ENCODE peak calls at places on chromosome 20, in four cellular contexts. One of them, this sample, is unnamed.

GRCh38 chr20:35271904-35272303 is 6.0 kb downstream of the MMP24OS start:
- DNase-seq in SK-N-SH: no peak
- DNase-seq in HCT116: no peak
- DNase-seq in H1: no peak
- DNase-seq in this sample: no peak

GRCh38 chr20:14434379-14435136 is 97.1 kb upstream of the FLRT3 start:
- DNase-seq in HCT116: no peak
- DNase-seq in SK-N-SH: no peak
- DNase-seq in H1: no peak
- DNase-seq in this sample: no peak

GRCh38 chr20:61969806-61970205 is 95.9 kb downstream of the TAF4 start:
- DNase-seq in H1: no peak
- DNase-seq in SK-N-SH: no peak
- DNase-seq in HCT116: no peak
- DNase-seq in this sample: no peak

GRCh38 chr20:4961746-4962145 is 39.6 kb downstream of the SLC23A2 start:
- DNase-seq in SK-N-SH: no peak
- DNase-seq in HCT116: no peak
- DNase-seq in H1: no peak
- DNase-seq in this sample: no peak

GRCh38 chr20:60228255-60228654 is 270.0 kb downstream of the CDH26 start:
- DNase-seq in SK-N-SH: no peak
- DNase-seq in HCT116: no peak
- DNase-seq in H1: no peak
- DNase-seq in this sample: no peak

GRCh38 chr20:62811720-62812119 is 5.1 kb upstream of the COL9A3 start:
- DNase-seq in HCT116: no peak
- DNase-seq in SK-N-SH: no peak
- DNase-seq in H1: no peak
- DNase-seq in this sample: no peak

GRCh38 chr20:137668-138131 is 4.7 kb upstream of the DEFB126 start:
- DNase-seq in H1: no peak
- DNase-seq in HCT116: peak
- DNase-seq in SK-N-SH: peak
- DNase-seq in this sample: no peak

GRCh38 chr20:44576297-44576696 is 6.1 kb upstream of the PKIG start:
- DNase-seq in HCT116: no peak
- DNase-seq in H1: no peak
- DNase-seq in SK-N-SH: no peak
- DNase-seq in this sample: no peak

GRCh38 chr20:50646483-50646996 is 44.8 kb downstream of the RIPOR3 start:
- DNase-seq in HCT116: no peak
- DNase-seq in SK-N-SH: no peak
- DNase-seq in H1: no peak
- DNase-seq in this sample: no peak

GRCh38 chr20:14526891-14527290 is 189.5 kb upstream of the FLRT3 start:
- DNase-seq in SK-N-SH: no peak
- DNase-seq in HCT116: no peak
- DNase-seq in H1: no peak
- DNase-seq in this sample: no peak

GRCh38 chr20:48600470-48600945 is 227.3 kb downstream of the PREX1 start:
- DNase-seq in H1: no peak
- DNase-seq in HCT116: no peak
- DNase-seq in SK-N-SH: no peak
- DNase-seq in this sample: no peak

GRCh38 chr20:10521068-10521834 is 86.1 kb downstream of the SLX4IP start:
- DNase-seq in SK-N-SH: no peak
- DNase-seq in H1: no peak
- DNase-seq in HCT116: no peak
- DNase-seq in this sample: no peak

GRCh38 chr20:1294497-1294896 is 28.4 kb downstream of the SNPH start:
- DNase-seq in H1: no peak
- DNase-seq in SK-N-SH: no peak
- DNase-seq in HCT116: no peak
- DNase-seq in this sample: no peak

GRCh38 chr20:13852321-13852720 is 67.5 kb downstream of the NDUFAF5 start:
- DNase-seq in H1: no peak
- DNase-seq in SK-N-SH: no peak
- DNase-seq in HCT116: no peak
- DNase-seq in this sample: no peak

GRCh38 chr20:52010541-52010940 is 181.0 kb downstream of the ZFP64 start:
- DNase-seq in HCT116: no peak
- DNase-seq in H1: no peak
- DNase-seq in SK-N-SH: no peak
- DNase-seq in this sample: no peak

GRCh38 chr20:11676618-11677289 is 240.9 kb upstream of the BTBD3 start:
- DNase-seq in HCT116: peak
- DNase-seq in H1: no peak
- DNase-seq in SK-N-SH: peak
- DNase-seq in this sample: no peak

GRCh38 chr20:36040571-36040970 is 72.2 kb downstream of the CNBD2 start:
- DNase-seq in HCT116: no peak
- DNase-seq in H1: no peak
- DNase-seq in SK-N-SH: no peak
- DNase-seq in this sample: no peak

GRCh38 chr20:40966103-40966502 is 62.5 kb upstream of the TOP1 start:
- DNase-seq in SK-N-SH: no peak
- DNase-seq in H1: no peak
- DNase-seq in HCT116: no peak
- DNase-seq in this sample: no peak

GRCh38 chr20:60962367-60963045 is 289.6 kb upstream of the CDH4 start:
- DNase-seq in HCT116: no peak
- DNase-seq in SK-N-SH: no peak
- DNase-seq in H1: no peak
- DNase-seq in this sample: no peak

GRCh38 chr20:31570735-31571617 is 34.1 kb upstream of the ID1 start:
- DNase-seq in HCT116: no peak
- DNase-seq in H1: no peak
- DNase-seq in SK-N-SH: peak
- DNase-seq in this sample: no peak

GRCh38 chr20:51966296-51966971 is 164.1 kb upstream of the SALL4 start:
- DNase-seq in H1: peak
- DNase-seq in SK-N-SH: peak
- DNase-seq in HCT116: peak
- DNase-seq in this sample: no peak

GRCh38 chr20:15923030-15923776 is 650.0 kb downstream of the KIF16B start:
- DNase-seq in HCT116: no peak
- DNase-seq in SK-N-SH: no peak
- DNase-seq in H1: no peak
- DNase-seq in this sample: peak

GRCh38 chr20:889110-889509 is 27.0 kb downstream of the ANGPT4 start:
- DNase-seq in HCT116: no peak
- DNase-seq in H1: no peak
- DNase-seq in SK-N-SH: no peak
- DNase-seq in this sample: no peak

GRCh38 chr20:12152996-12153395 is 235.3 kb downstream of the BTBD3 start:
- DNase-seq in H1: no peak
- DNase-seq in SK-N-SH: no peak
- DNase-seq in HCT116: no peak
- DNase-seq in this sample: no peak

GRCh38 chr20:57325632-57326356 is 3.8 kb upstream of the SPO11 start:
- DNase-seq in HCT116: no peak
- DNase-seq in SK-N-SH: no peak
- DNase-seq in H1: no peak
- DNase-seq in this sample: no peak

GRCh38 chr20:36238760-36239159 is 2.5 kb downstream of the AAR2 start:
- DNase-seq in H1: no peak
- DNase-seq in SK-N-SH: no peak
- DNase-seq in HCT116: no peak
- DNase-seq in this sample: no peak

GRCh38 chr20:38748863-38749153 is 548 bp downstream of the ACTR5 start:
- DNase-seq in SK-N-SH: no peak
- DNase-seq in H1: no peak
- DNase-seq in HCT116: peak
- DNase-seq in this sample: no peak

GRCh38 chr20:57213291-57213690 is 53.1 kb downstream of the BMP7 start:
- DNase-seq in H1: no peak
- DNase-seq in HCT116: no peak
- DNase-seq in SK-N-SH: no peak
- DNase-seq in this sample: no peak

GRCh38 chr20:12358006-12358654 is 440.4 kb downstream of the BTBD3 start:
- DNase-seq in H1: no peak
- DNase-seq in HCT116: no peak
- DNase-seq in SK-N-SH: no peak
- DNase-seq in this sample: no peak

GRCh38 chr20:62511915-62512610 is 36.3 kb upstream of the GATA5 start:
- DNase-seq in SK-N-SH: no peak
- DNase-seq in H1: no peak
- DNase-seq in HCT116: no peak
- DNase-seq in this sample: no peak

GRCh38 chr20:62651285-62652021 is 9.2 kb downstream of the SLCO4A1 start:
- DNase-seq in SK-N-SH: peak
- DNase-seq in HCT116: no peak
- DNase-seq in H1: no peak
- DNase-seq in this sample: peak

GRCh38 chr20:24670981-24671380 is 201.6 kb downstream of the SYNDIG1 start:
- DNase-seq in H1: no peak
- DNase-seq in SK-N-SH: no peak
- DNase-seq in HCT116: no peak
- DNase-seq in this sample: no peak

GRCh38 chr20:24673678-24674570 is 204.5 kb downstream of the SYNDIG1 start:
- DNase-seq in HCT116: no peak
- DNase-seq in SK-N-SH: no peak
- DNase-seq in H1: no peak
- DNase-seq in this sample: no peak

GRCh38 chr20:24674921-24675605 is 205.6 kb downstream of the SYNDIG1 start:
- DNase-seq in HCT116: no peak
- DNase-seq in SK-N-SH: no peak
- DNase-seq in H1: no peak
- DNase-seq in this sample: no peak

GRCh38 chr20:24672181-24672880 is 202.9 kb downstream of the SYNDIG1 start:
- DNase-seq in H1: no peak
- DNase-seq in SK-N-SH: no peak
- DNase-seq in HCT116: no peak
- DNase-seq in this sample: no peak

DNA sequence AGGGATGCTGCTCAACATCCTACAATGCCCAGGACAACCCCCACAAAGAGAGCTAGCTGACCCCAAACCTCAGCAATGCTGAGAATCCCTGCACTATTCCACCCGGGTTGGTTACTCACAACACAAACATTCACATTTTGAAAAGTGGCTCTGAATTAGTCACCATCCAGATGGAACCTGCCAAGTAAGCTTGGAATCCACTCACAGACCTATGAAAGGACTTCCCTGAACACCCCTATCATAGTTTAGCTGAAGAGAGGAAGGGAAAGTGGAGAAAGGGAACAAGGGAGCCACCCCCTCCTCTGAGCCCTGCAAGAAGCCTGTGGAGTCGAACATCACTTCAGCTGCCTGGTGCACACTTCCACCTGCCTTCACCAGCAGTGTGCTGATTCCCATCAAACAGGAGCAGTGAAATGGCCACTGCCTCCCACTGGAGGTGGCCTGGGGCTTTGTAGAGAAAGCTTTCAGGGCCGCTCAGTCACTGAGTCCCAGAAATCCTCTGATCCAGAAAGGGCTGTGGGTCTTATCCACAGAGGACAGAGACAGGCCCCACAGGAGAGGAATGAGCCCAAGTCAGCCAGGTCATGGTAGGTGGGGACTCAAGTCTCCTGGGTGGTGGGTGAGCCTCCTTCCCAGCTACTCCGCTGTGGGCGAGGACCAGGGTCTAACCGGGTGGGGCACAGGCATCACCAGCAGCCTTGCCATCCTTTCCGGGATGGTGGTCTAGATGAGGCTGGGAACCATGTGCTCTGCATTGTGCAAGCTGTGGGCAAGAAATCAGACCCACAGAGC is 203.7 kb downstream of the SYNDIG1 start:
- DNase-seq in H1: no peak
- DNase-seq in SK-N-SH: no peak
- DNase-seq in HCT116: no peak
- DNase-seq in this sample: no peak
- TF ChIP-seq YY1 in H1: no peak
- TF ChIP-seq YY1 in SK-N-SH: no peak
- TF ChIP-seq YY1 in HCT116: no peak
- TF ChIP-seq YY1 in this sample: no peak

DNA sequence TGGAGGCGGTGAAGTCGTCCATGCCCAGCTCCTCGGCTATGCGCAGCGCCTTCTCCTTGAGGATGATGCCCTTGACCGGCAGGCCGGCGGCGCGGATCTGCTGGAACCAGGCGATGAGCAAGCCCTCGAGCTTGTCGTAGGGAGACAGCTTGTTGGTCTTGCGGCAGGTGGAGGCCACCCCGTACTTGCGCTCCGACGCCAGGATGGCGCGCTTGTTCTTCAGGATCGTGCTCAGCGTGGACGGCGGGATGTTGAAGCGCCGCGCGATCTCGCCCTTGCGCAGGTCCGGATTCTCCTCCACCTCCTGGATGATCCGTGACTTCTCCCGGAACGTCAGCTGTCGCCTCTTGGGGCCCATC is 435 bp downstream of the CENPB start:
- DNase-seq in H1: no peak
- DNase-seq in HCT116: no peak
- DNase-seq in SK-N-SH: peak
- DNase-seq in this sample: no peak
- TF ChIP-seq YY1 in H1: no peak
- TF ChIP-seq YY1 in HCT116: no peak
- TF ChIP-seq YY1 in SK-N-SH: no peak
- TF ChIP-seq YY1 in this sample: no peak

DNA sequence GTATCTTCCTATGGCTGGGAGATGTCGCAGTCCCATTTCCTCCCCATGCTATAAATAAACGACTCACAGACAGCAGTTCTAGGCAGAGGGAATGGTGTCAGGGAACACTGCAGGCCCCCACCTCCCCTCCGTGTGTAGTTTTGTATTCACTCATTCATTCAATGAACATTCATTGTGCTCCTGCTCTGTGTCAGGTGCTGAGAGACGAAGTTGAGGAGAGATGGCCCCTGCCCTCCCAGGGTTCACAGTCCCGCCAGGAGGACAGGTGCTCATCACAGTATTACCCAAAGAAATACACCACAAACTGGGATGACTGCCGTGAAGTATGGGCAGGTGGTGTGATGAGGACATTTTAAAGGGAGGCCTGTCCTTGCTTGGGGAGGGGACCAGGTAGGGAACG is 29.8 kb downstream of the NPEPL1 start:
- DNase-seq in HCT116: no peak
- DNase-seq in SK-N-SH: no peak
- DNase-seq in H1: no peak
- DNase-seq in this sample: no peak
- TF ChIP-seq YY1 in HCT116: no peak
- TF ChIP-seq YY1 in SK-N-SH: no peak
- TF ChIP-seq YY1 in H1: no peak
- TF ChIP-seq YY1 in this sample: no peak

DNA sequence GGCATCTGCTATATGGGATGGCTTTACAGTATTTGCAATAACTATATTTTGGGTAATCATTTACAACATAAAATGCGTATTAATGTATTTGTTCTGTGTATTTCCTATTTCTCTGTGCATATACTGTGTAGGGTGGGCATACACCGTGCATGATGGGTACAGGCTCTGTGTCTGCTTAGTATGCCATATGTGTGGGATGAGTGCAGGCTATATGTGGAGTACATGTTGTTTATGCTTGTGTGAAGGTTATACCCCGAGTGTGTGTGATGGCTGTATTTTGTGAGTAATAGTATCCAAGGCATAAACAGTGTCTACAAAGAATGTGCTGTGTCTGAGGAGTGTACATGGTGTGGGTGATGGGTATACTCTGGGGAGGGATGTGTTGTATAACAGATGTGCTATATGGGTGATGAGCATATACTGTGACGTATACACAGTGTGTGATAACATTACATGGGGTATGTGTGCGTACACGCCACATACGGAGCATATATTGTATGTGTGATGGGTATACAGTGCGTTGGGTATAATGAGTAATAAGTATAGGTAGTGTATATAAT is 52.7 kb downstream of the CPXM1 start:
- DNase-seq in SK-N-SH: no peak
- DNase-seq in HCT116: no peak
- DNase-seq in H1: no peak
- DNase-seq in this sample: no peak
- TF ChIP-seq YY1 in SK-N-SH: no peak
- TF ChIP-seq YY1 in HCT116: no peak
- TF ChIP-seq YY1 in H1: no peak
- TF ChIP-seq YY1 in this sample: no peak